ENCODE peak calls at places on chromosomes 5 and 9, in four cellular contexts. One of them, this sample, is unnamed.

GRCh38 chr5:171710451-171711024 is 75.1 kb upstream of the SMIM23 start:
- DNase-seq in heart left ventricle: no peak
- DNase-seq in cardiac muscle cell: no peak
- DNase-seq in transverse colon: no peak
- DNase-seq in this sample: no peak

GRCh38 chr9:70131296-70131695 is 87.6 kb downstream of the MAMDC2 start:
- DNase-seq in cardiac muscle cell: no peak
- DNase-seq in heart left ventricle: no peak
- DNase-seq in transverse colon: no peak
- DNase-seq in this sample: no peak

GRCh38 chr9:123556464-123557435 is 200.8 kb downstream of the CRB2 start:
- DNase-seq in heart left ventricle: no peak
- DNase-seq in cardiac muscle cell: no peak
- DNase-seq in transverse colon: no peak
- DNase-seq in this sample: no peak

GRCh38 chr9:71663931-71664459 is 104.3 kb downstream of the CEMIP2 start:
- DNase-seq in heart left ventricle: no peak
- DNase-seq in cardiac muscle cell: no peak
- DNase-seq in transverse colon: no peak
- DNase-seq in this sample: no peak

GRCh38 chr9:134192951-134193731 is 28.8 kb upstream of the RNU6ATAC start:
- DNase-seq in cardiac muscle cell: no peak
- DNase-seq in heart left ventricle: peak; percentile 38
- DNase-seq in transverse colon: no peak
- DNase-seq in this sample: peak; percentile 15

GRCh38 chr5:120055858-120056257 is 408.2 kb upstream of the PRR16 start:
- DNase-seq in cardiac muscle cell: peak; percentile 77
- DNase-seq in heart left ventricle: no peak
- DNase-seq in transverse colon: no peak
- DNase-seq in this sample: no peak

GRCh38 chr5:179258922-179259730 is 86.1 kb downstream of the ADAMTS2 start:
- DNase-seq in transverse colon: peak; percentile 3
- DNase-seq in cardiac muscle cell: peak; percentile 91
- DNase-seq in heart left ventricle: peak; percentile 71
- DNase-seq in this sample: no peak

GRCh38 chr5:1552469-1553255 is 28.9 kb upstream of the LPCAT1 start:
- DNase-seq in cardiac muscle cell: peak; percentile 52
- DNase-seq in transverse colon: peak; percentile 10
- DNase-seq in heart left ventricle: peak; percentile 55
- DNase-seq in this sample: no peak

GRCh38 chr9:10059044-10059443 is 553.8 kb downstream of the PTPRD start:
- DNase-seq in cardiac muscle cell: peak; percentile 15
- DNase-seq in heart left ventricle: no peak
- DNase-seq in transverse colon: no peak
- DNase-seq in this sample: no peak

GRCh38 chr9:85200726-85201402 is 531.3 kb downstream of the NTRK2 start:
- DNase-seq in cardiac muscle cell: peak; percentile 82
- DNase-seq in heart left ventricle: no peak
- DNase-seq in transverse colon: peak; percentile 48
- DNase-seq in this sample: peak; percentile 34

GRCh38 chr5:127243011-127243410 is 47.6 kb upstream of the MEGF10 start:
- DNase-seq in cardiac muscle cell: no peak
- DNase-seq in heart left ventricle: no peak
- DNase-seq in transverse colon: no peak
- DNase-seq in this sample: no peak

GRCh38 chr9:78811562-78812276 is 514.8 kb downstream of the PSAT1 start:
- DNase-seq in transverse colon: no peak
- DNase-seq in heart left ventricle: no peak
- DNase-seq in cardiac muscle cell: peak; percentile 15
- DNase-seq in this sample: no peak

GRCh38 chr5:162429161-162429560 is 361.6 kb downstream of the GABRG2 start:
- DNase-seq in heart left ventricle: no peak
- DNase-seq in transverse colon: no peak
- DNase-seq in cardiac muscle cell: no peak
- DNase-seq in this sample: no peak

GRCh38 chr5:154415114-154415513 is 30.7 kb upstream of the SAP30L start:
- DNase-seq in heart left ventricle: no peak
- DNase-seq in cardiac muscle cell: no peak
- DNase-seq in transverse colon: no peak
- DNase-seq in this sample: no peak

GRCh38 chr5:97764700-97765099 is 581.7 kb upstream of the RIOK2 start:
- DNase-seq in heart left ventricle: no peak
- DNase-seq in transverse colon: no peak
- DNase-seq in cardiac muscle cell: peak; percentile 70
- DNase-seq in this sample: no peak

GRCh38 chr9:120480707-120481106 is 99.3 kb downstream of the CDK5RAP2 start:
- DNase-seq in cardiac muscle cell: no peak
- DNase-seq in heart left ventricle: no peak
- DNase-seq in transverse colon: no peak
- DNase-seq in this sample: no peak
- TF ChIP-seq CTCF in cardiac muscle cell: no peak
- TF ChIP-seq CTCF in heart left ventricle: no peak
- TF ChIP-seq CTCF in transverse colon: no peak
- TF ChIP-seq CTCF in this sample: no peak

DNA sequence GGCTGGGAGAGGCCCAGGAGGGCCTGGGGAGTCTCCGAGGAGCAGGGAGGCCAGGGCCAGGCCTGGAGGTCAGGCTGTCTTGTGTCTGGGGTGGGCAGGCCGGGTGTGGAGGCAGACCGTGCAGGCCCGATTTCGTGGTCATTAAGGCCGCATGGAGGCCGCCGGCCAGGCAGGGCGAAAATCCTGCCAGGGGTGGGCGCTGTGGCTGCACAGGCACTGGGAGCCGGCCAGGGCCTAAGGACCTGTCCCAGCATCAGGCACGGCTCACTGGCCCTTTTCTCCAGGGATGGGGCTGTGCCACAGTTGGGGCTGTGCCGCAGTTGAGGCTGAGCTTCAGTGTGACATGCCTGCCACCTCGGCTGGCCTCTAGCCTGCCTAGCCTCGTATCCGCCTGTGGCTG is 35.9 kb downstream of the ASS1 start:
- DNase-seq in cardiac muscle cell: no peak
- DNase-seq in heart left ventricle: no peak
- DNase-seq in transverse colon: no peak
- DNase-seq in this sample: no peak
- H3K36me3 ChIP-seq in cardiac muscle cell: no peaks in the 10 kb centered on the region
- H3K36me3 ChIP-seq in heart left ventricle: peaks cover 21% of the 10 kb centered on the region
- H3K36me3 ChIP-seq in transverse colon: no peaks in the 10 kb centered on the region
- H3K36me3 ChIP-seq in this sample: no peaks in the 10 kb centered on the region

DNA sequence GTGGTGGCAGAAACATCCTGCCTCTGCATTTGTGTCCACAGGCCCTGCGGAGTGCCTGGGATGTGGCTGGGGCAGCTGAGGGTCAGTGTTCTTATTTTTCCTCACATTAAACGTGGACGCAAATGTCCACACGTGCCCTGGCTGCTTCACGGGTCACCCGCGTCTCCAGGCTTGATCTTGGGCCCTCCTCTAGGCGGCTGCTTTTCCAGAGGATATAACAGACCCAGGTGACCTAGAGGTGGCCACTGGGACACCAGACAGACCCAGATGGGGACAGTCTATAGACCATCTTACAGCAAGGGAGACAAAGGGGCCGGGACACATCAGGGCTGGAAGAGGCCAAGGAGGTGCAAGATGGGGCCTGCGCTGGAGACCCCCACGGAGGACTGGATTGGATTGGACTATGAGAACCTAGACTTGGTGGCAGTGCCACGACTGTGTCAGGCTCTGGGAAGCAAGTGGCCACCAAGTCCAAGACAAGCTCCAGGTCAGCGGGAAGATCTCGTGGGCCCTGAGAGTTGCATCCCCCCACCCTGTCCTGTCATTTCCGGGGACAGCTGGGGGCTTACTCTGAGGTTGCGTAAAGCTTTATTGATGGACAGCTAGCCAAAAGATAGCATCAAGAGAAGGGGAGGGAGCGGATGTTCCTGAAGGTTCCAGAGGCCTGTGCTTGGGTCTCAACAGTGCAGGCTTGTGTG is 6.9 kb downstream of the WNK2 start:
- DNase-seq in transverse colon: no peak
- DNase-seq in cardiac muscle cell: no peak
- DNase-seq in heart left ventricle: no peak
- DNase-seq in this sample: no peak
- H3K4me1 ChIP-seq in transverse colon: peaks cover 25% of the 10 kb centered on the region
- H3K4me1 ChIP-seq in cardiac muscle cell: peaks cover 22% of the 10 kb centered on the region
- H3K4me1 ChIP-seq in heart left ventricle: peaks cover 41% of the 10 kb centered on the region
- H3K4me1 ChIP-seq in this sample: peaks cover 35% of the 10 kb centered on the region

DNA sequence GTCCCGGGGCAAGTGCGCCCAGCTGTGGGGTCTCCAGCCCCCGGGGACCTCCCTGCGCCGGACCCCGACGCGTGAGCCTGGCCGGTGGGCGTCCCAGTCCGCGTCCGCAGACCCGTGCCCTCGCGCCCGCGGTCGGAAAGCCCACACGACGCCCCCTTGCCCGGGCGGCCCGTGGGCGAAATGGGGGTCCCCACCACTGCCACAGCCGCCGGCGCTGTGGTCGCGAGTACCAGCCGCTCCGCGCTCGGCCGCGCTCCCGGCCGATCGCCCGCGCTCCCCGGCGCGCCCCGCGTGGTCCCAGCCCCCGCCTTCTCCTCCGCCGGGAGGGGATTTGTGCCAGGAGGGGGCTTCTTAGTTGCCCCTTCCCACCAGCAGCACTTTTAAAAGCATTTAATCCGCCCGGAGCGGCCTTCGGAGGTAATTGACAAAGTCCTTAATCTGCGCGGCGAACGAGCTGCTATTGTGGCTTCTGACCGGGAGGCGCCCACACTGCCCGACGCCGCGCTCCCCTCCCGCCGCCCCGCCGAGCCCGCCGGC is 426 bp upstream of the FIBCD1 start:
- DNase-seq in heart left ventricle: no peak
- DNase-seq in cardiac muscle cell: no peak
- DNase-seq in transverse colon: no peak
- DNase-seq in this sample: no peak
- TF ChIP-seq CTCF in heart left ventricle: no peak
- TF ChIP-seq CTCF in cardiac muscle cell: no peak
- TF ChIP-seq CTCF in transverse colon: no peak
- TF ChIP-seq CTCF in this sample: no peak

GRCh38 chr5:83487155-83487554 is 15.6 kb downstream of the VCAN start:
- DNase-seq in transverse colon: no peak
- DNase-seq in cardiac muscle cell: no peak
- DNase-seq in heart left ventricle: no peak
- DNase-seq in this sample: no peak
- H3K36me3 ChIP-seq in transverse colon: no peaks in the 10 kb centered on the region
- H3K36me3 ChIP-seq in cardiac muscle cell: peaks cover 71% of the 10 kb centered on the region
- H3K36me3 ChIP-seq in heart left ventricle: peaks cover 55% of the 10 kb centered on the region
- H3K36me3 ChIP-seq in this sample: no peaks in the 10 kb centered on the region

GRCh38 chr9:127778280-127779135 is at the start of gene SH2D3C:
- DNase-seq in cardiac muscle cell: peak; percentile 66
- DNase-seq in transverse colon: peak; percentile 66
- DNase-seq in heart left ventricle: peak; percentile 89
- DNase-seq in this sample: peak; percentile 63
- H3K4me1 ChIP-seq in cardiac muscle cell: peaks cover 11% of the 10 kb centered on the region
- H3K4me1 ChIP-seq in transverse colon: no peaks in the 10 kb centered on the region
- H3K4me1 ChIP-seq in heart left ventricle: peaks cover 24% of the 10 kb centered on the region
- H3K4me1 ChIP-seq in this sample: peaks cover 2% of the 10 kb centered on the region

GRCh38 chr9:77593528-77593927 is 54.6 kb downstream of the GNA14 start:
- DNase-seq in transverse colon: no peak
- DNase-seq in heart left ventricle: no peak
- DNase-seq in cardiac muscle cell: no peak
- DNase-seq in this sample: no peak
- TF ChIP-seq CTCF in transverse colon: no peak
- TF ChIP-seq CTCF in heart left ventricle: no peak
- TF ChIP-seq CTCF in cardiac muscle cell: no peak
- TF ChIP-seq CTCF in this sample: no peak

DNA sequence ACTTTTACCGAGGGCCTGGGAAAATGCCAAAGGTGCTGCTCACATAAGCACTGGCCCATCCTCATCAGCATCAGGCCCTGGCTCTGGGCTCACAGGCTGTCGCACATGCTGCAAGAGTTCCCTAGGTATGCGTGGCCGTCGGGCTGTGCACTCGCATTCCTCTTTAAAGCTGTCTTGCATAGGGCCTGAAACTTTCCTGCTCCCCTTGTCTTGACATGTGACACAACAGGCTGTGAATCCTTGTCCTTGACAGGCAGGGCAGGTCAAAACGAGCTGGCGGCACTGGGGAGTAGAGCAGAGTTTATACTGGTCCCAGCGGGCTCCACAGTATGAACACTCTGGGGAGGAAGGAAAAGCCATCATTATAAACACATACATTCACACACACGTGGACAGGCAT is 30.7 kb downstream of the TSTD2 start:
- DNase-seq in cardiac muscle cell: no peak
- DNase-seq in transverse colon: no peak
- DNase-seq in heart left ventricle: peak; percentile 62
- DNase-seq in this sample: no peak
- H3K36me3 ChIP-seq in cardiac muscle cell: peaks cover 37% of the 10 kb centered on the region
- H3K36me3 ChIP-seq in transverse colon: peaks cover 42% of the 10 kb centered on the region
- H3K36me3 ChIP-seq in heart left ventricle: peaks cover 85% of the 10 kb centered on the region
- H3K36me3 ChIP-seq in this sample: peaks cover 5% of the 10 kb centered on the region

GRCh38 chr9:131755541-131756198 is 15.8 kb upstream of the RAPGEF1 start:
- DNase-seq in heart left ventricle: peak; percentile 86
- DNase-seq in cardiac muscle cell: peak; percentile 84
- DNase-seq in transverse colon: peak; percentile 87
- DNase-seq in this sample: peak; percentile 85

GRCh38 chr9:131762356-131762932 is 22.6 kb upstream of the RAPGEF1 start:
- DNase-seq in cardiac muscle cell: peak; percentile 67
- DNase-seq in heart left ventricle: peak; percentile 89
- DNase-seq in transverse colon: peak; percentile 78
- DNase-seq in this sample: peak; percentile 82

GRCh38 chr9:131754846-131755245 is 15.0 kb upstream of the RAPGEF1 start:
- DNase-seq in heart left ventricle: no peak
- DNase-seq in cardiac muscle cell: no peak
- DNase-seq in transverse colon: no peak
- DNase-seq in this sample: no peak

GRCh38 chr9:131758972-131759647 is 19.2 kb upstream of the RAPGEF1 start:
- DNase-seq in transverse colon: no peak
- DNase-seq in cardiac muscle cell: no peak
- DNase-seq in heart left ventricle: no peak
- DNase-seq in this sample: no peak

DNA sequence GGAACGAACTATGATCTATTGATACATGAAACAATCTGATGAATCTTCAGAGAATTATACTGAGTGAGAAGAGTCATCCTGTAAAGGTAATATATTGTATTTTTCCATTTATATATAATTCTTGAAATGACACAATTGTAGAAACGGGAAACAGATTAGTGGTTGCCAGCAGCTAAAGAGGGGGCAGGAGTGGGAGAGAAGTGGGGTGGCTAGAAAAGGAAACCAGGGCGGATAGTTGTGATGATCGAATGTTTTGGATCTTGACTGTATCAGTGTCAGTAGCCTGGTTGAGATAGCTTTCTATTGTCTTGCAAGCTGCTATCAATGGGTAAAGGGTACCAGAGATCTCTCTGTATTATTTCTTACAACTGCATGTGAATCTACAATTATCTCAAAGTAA is 17.7 kb upstream of the RAPGEF1 start:
- DNase-seq in heart left ventricle: no peak
- DNase-seq in transverse colon: no peak
- DNase-seq in cardiac muscle cell: no peak
- DNase-seq in this sample: no peak
- H3K4me1 ChIP-seq in heart left ventricle: no peaks in the 10 kb centered on the region
- H3K4me1 ChIP-seq in transverse colon: no peaks in the 10 kb centered on the region
- H3K4me1 ChIP-seq in cardiac muscle cell: no peaks in the 10 kb centered on the region
- H3K4me1 ChIP-seq in this sample: peaks cover 1% of the 10 kb centered on the region

GRCh38 chr9:34578241-34579096 is 11.1 kb downstream of the CNTFR start:
- DNase-seq in transverse colon: no peak
- DNase-seq in cardiac muscle cell: peak; percentile 60
- DNase-seq in heart left ventricle: peak; percentile 70
- DNase-seq in this sample: no peak
- TF ChIP-seq CTCF in transverse colon: no peak
- TF ChIP-seq CTCF in cardiac muscle cell: no peak
- TF ChIP-seq CTCF in heart left ventricle: no peak
- TF ChIP-seq CTCF in this sample: no peak